ENCODE peak calls at places on chromosomes 5 and 9, in seven cellular contexts. H is H54; M is GM13977; T is NCI-H460; P is NCI-H1417; F is stimulated activated CD4-positive, alpha-beta T cell treated with anti-CD3 and anti-CD28 coated beads, Interleukin-1b, Interleukin-23, amount 100 ng/mL, for 4 hours; K is COR-L47. G is an unnamed sample.
A peak's percentile ranks its signal among the peaks of the same experiment; 100 is the strongest.

GRCh38 chr5:139696894-139697658 is 48.9 kb downstream of the CXXC5 start:
- DNase-seq in H (peak; percentile 72), M (peak; percentile 64), T (no peak), P (peak; percentile 59), F (peak; percentile 12), K (no peak), G (no peak)

GRCh38 chr5:52269395-52269794 is 518.3 kb upstream of the ITGA1 start:
- DNase-seq in H (no peak), M (no peak), T (no peak), P (peak; percentile 98), F (no peak), K (peak; percentile 95), G (no peak)

GRCh38 chr5:180074462-180074861 is 2.9 kb upstream of the RNF130 start:
- DNase-seq in H (no peak), M (no peak), T (no peak), P (no peak), F (no peak), K (no peak), G (no peak)

GRCh38 chr5:103764403-103764802 is 201.8 kb upstream of the NUDT12 start:
- DNase-seq in H (no peak), M (no peak), T (no peak), P (no peak), F (no peak), K (no peak), G (no peak)

GRCh38 chr9:503331-503730 is 288.7 kb downstream of the DOCK8 start:
- DNase-seq in H (no peak), M (no peak), T (no peak), P (peak; percentile 43), F (no peak), K (no peak), G (no peak)

GRCh38 chr9:121748080-121748479 is 96.6 kb downstream of the DAB2IP start:
- DNase-seq in H (peak; percentile 89), M (no peak), T (no peak), P (no peak), F (no peak), K (no peak), G (no peak)

GRCh38 chr9:126049896-126050604 is 276.6 kb upstream of the MVB12B start:
- DNase-seq in H (no peak), M (no peak), T (no peak), P (no peak), F (no peak), K (no peak), G (no peak)

GRCh38 chr5:149310947-149311675 is 34.2 kb upstream of the GRPEL2 start:
- DNase-seq in H (no peak), M (no peak), T (no peak), P (no peak), F (no peak), K (no peak), G (no peak)